ENCODE peak calls at places on chromosomes 11 and 22, in four cellular contexts. H is SK-N-SH, P is GM12878, T is HepG2. D is an unnamed sample.

GRCh38 chr11:111166655-111167054 is 78.9 kb upstream of the POU2AF2 start:
- DNase-seq in T (no peak), P (no peak), H (no peak), D (no peak)

GRCh38 chr11:114279778-114280532 is 16.2 kb upstream of the NNMT start:
- DNase-seq in H (no peak), P (no peak), T (no peak), D (no peak)

GRCh38 chr11:34605481-34606325 is 15.2 kb upstream of the EHF start:
- DNase-seq in P (no peak), H (no peak), T (no peak), D (no peak)

GRCh38 chr11:19316434-19316833 is 75.7 kb upstream of the E2F8 start:
- DNase-seq in H (no peak), T (no peak), P (no peak), D (no peak)

GRCh38 chr22:37329239-37330140 is 47.2 kb downstream of the CYTH4 start:
- DNase-seq in H (no peak), P (no peak), T (no peak), D (no peak)

GRCh38 chr11:115645631-115646271 is 141.5 kb upstream of the CADM1 start:
- DNase-seq in P (no peak), H (peak; percentile 44), T (no peak), D (no peak)

GRCh38 chr22:49976439-49977175 is 16.0 kb downstream of the PIM3 start:
- DNase-seq in T (no peak), H (peak; percentile 28), P (peak; percentile 67), D (no peak)

GRCh38 chr22:17106785-17107546 is 14.2 kb downstream of the TMEM121B start:
- DNase-seq in P (no peak), H (no peak), T (no peak), D (no peak)

GRCh38 chr11:58334708-58335107 is 24.2 kb downstream of the OR5B17 start:
- DNase-seq in P (no peak), T (no peak), H (no peak), D (no peak)

GRCh38 chr22:46735747-46736608 is 2.1 kb downstream of the CERK start:
- DNase-seq in H (peak; percentile 63), T (no peak), P (no peak), D (no peak)

GRCh38 chr11:76625787-76626186 is 44.8 kb downstream of the LRRC32 start:
- DNase-seq in T (no peak), H (no peak), P (no peak), D (no peak)

GRCh38 chr11:2150206-2150847 is 10.7 kb downstream of the INS start:
- DNase-seq in P (no peak), T (peak; percentile 72), H (peak; percentile 76), D (peak; percentile 50)

GRCh38 chr22:44497904-44498242 is at the start of gene RTL6:
- DNase-seq in T (no peak), H (no peak), P (no peak), D (no peak)

GRCh38 chr11:79087238-79087956 is 353.4 kb downstream of the TENM4 start:
- DNase-seq in T (peak; percentile 84), H (peak; percentile 40), P (no peak), D (no peak)

GRCh38 chr11:107370390-107370789 is 87.2 kb downstream of the CWF19L2 start:
- DNase-seq in H (no peak), P (peak; percentile 5), T (no peak), D (no peak)

GRCh38 chr11:2759228-2760195 is 59.7 kb upstream of the KCNQ1OT1 start:
- DNase-seq in P (no peak), T (no peak), H (no peak), D (no peak)

GRCh38 chr11:74742070-74742469 is 6.6 kb upstream of the RNF169 start:
- DNase-seq in P (no peak), H (no peak), T (no peak), D (no peak)

GRCh38 chr11:74746868-74747267 is 1.8 kb upstream of the RNF169 start:
- DNase-seq in H (peak; percentile 50), T (no peak), P (no peak), D (no peak)

GRCh38 chr11:74748211-74749126 is at the start of gene RNF169:
- DNase-seq in H (peak; percentile 97), T (peak; percentile 91), P (peak; percentile 90), D (peak; percentile 100)

GRCh38 chr11:74743640-74744039 is 5.0 kb upstream of the RNF169 start:
- DNase-seq in H (no peak), T (no peak), P (no peak), D (no peak)

GRCh38 chr11:74744277-74744676 is 4.4 kb upstream of the RNF169 start:
- DNase-seq in P (no peak), H (no peak), T (no peak), D (no peak)
- TF ChIP-seq JUND in P (no peak), H (no peak), T (no peak), D (no peak)

GRCh38 chr11:73532310-73532709 is 65.6 kb downstream of the FAM168A start:
- DNase-seq in H (no peak), T (no peak), P (no peak), D (no peak)
- TF ChIP-seq JUND in H (no peak), T (no peak), P (no peak), D (no peak)

GRCh38 chr11:120172921-120173705 is 35.2 kb upstream of the TRIM29 start:
- DNase-seq in H (peak; percentile 60), P (no peak), T (no peak), D (no peak)

GRCh38 chr11:120173771-120174170 is 35.9 kb upstream of the TRIM29 start:
- DNase-seq in H (no peak), T (no peak), P (no peak), D (no peak)

GRCh38 chr11:120169981-120170698 is 32.2 kb upstream of the TRIM29 start:
- DNase-seq in P (no peak), T (no peak), H (no peak), D (no peak)

GRCh38 chr11:120170741-120171261 is 32.9 kb upstream of the TRIM29 start:
- DNase-seq in T (no peak), H (no peak), P (no peak), D (no peak)

GRCh38 chr11:120172054-120172881 is 34.4 kb upstream of the TRIM29 start:
- DNase-seq in H (peak; percentile 88), T (peak; percentile 63), P (no peak), D (peak; percentile 82)
- TF ChIP-seq JUND in H (no peak), T (no peak), P (no peak), D (no peak)

GRCh38 chr11:69916806-69917387 is 97.7 kb upstream of the FGF3 start:
- DNase-seq in P (no peak), H (no peak), T (no peak), D (no peak)
- TF ChIP-seq JUND in P (no peak), H (no peak), T (no peak), D (no peak)

D was measured in T47D.